ENCODE peak calls at places on chromosomes 13 and 19, in seven cellular contexts. G is adrenal gland, E is AG10803, K is breast epithelium, U is thoracic aorta, N is M059J, R is GM04503. O is an unnamed sample.
A peak's percentile ranks its signal among the peaks of the same experiment; 100 is the strongest.

GRCh38 chr13:79648191-79648590 is 167.2 kb downstream of the NDFIP2 start:
- DNase-seq in G (no peak), U (no peak), N (no peak), K (no peak), R (no peak), E (no peak), O (no peak)

GRCh38 chr19:33502991-33503790 is 18.4 kb downstream of the PEPD start:
- DNase-seq in E (no peak), U (no peak), G (no peak), K (no peak), N (no peak), R (no peak), O (peak; percentile 10)

GRCh38 chr13:108156749-108157148 is 58.6 kb downstream of the LIG4 start:
- DNase-seq in U (no peak), N (no peak), G (no peak), K (no peak), R (no peak), E (no peak), O (no peak)

GRCh38 chr13:46735425-46735824 is 61.5 kb downstream of the ESD start:
- DNase-seq in R (no peak), E (no peak), G (no peak), K (no peak), N (no peak), U (no peak), O (no peak)

GRCh38 chr13:48873598-48873997 is 102.1 kb upstream of the FNDC3A start:
- DNase-seq in U (no peak), K (no peak), R (no peak), N (peak; percentile 78), G (no peak), E (no peak), O (no peak)

GRCh38 chr19:33500586-33500985 is 21.0 kb downstream of the PEPD start:
- DNase-seq in U (no peak), G (no peak), R (no peak), K (no peak), E (no peak), N (no peak), O (no peak)

GRCh38 chr19:46372901-46373572 is 26.1 kb downstream of the PPP5C start:
- DNase-seq in U (no peak), E (peak; percentile 55), K (peak; percentile 52), N (peak; percentile 61), R (no peak), G (peak; percentile 40), O (no peak)

GRCh38 chr19:1213391-1214286 is 8.1 kb downstream of the STK11 start:
- DNase-seq in N (peak; percentile 88), U (no peak), E (peak; percentile 61), G (peak; percentile 77), R (peak; percentile 85), K (no peak), O (peak; percentile 27)

GRCh38 chr13:28037399-28037798 is 48.9 kb upstream of the URAD start:
- DNase-seq in E (peak; percentile 17), R (no peak), U (no peak), N (peak; percentile 62), G (no peak), K (no peak), O (no peak)

GRCh38 chr13:45448965-45449559 is 15.7 kb upstream of the COG3 start:
- DNase-seq in U (no peak), N (no peak), K (no peak), E (no peak), G (no peak), R (no peak), O (no peak)

GRCh38 chr19:19157808-19158207 is 12.3 kb downstream of the MEF2B start:
- DNase-seq in N (no peak), E (no peak), R (no peak), K (no peak), U (no peak), G (no peak), O (no peak)

GRCh38 chr19:45505151-45505995 is 1.9 kb upstream of the VASP start:
- DNase-seq in E (no peak), U (no peak), R (no peak), G (no peak), K (no peak), N (peak; percentile 55), O (no peak)

GRCh38 chr19:48295458-48295857 is 25.6 kb downstream of the ZNF114 start:
- DNase-seq in E (no peak), G (no peak), R (no peak), K (no peak), U (no peak), N (no peak), O (no peak)

GRCh38 chr19:768424-768823 is 17.5 kb downstream of the MISP start:
- DNase-seq in E (peak; percentile 92), U (no peak), R (peak; percentile 86), G (no peak), N (peak; percentile 78), K (no peak), O (no peak)

GRCh38 chr13:94312511-94313191 is 166.8 kb downstream of the DCT start:
- DNase-seq in E (no peak), K (no peak), N (no peak), U (no peak), R (no peak), G (no peak), O (no peak)

GRCh38 chr13:41411536-41411935 is 45.8 kb upstream of the RGCC start:
- DNase-seq in G (peak; percentile 32), N (peak; percentile 48), K (no peak), R (peak; percentile 11), U (no peak), E (peak; percentile 78), O (no peak)

GRCh38 chr13:91238036-91238435 is 109.5 kb upstream of the MIR17HG start:
- DNase-seq in N (no peak), U (no peak), K (no peak), R (no peak), G (no peak), E (no peak), O (no peak)

GRCh38 chr13:110616103-110617101 is 1.1 kb downstream of the NAXD start:
- DNase-seq in E (peak; percentile 62), G (peak; percentile 64), R (peak; percentile 25), N (peak; percentile 68), U (peak; percentile 30), K (peak; percentile 78), O (no peak)

GRCh38 chr13:94706854-94707399 is 5.4 kb downstream of the SOX21 start:
- DNase-seq in E (no peak), K (no peak), N (no peak), G (no peak), R (no peak), U (no peak), O (no peak)

GRCh38 chr13:98503175-98504028 is 73.5 kb downstream of the STK24 start:
- DNase-seq in G (no peak), E (no peak), R (no peak), U (no peak), N (no peak), K (no peak), O (no peak)

GRCh38 chr19:38697197-38697596 is 47.1 kb downstream of the CAPN12 start:
- DNase-seq in K (no peak), G (no peak), U (no peak), R (no peak), N (no peak), E (no peak), O (no peak)

GRCh38 chr19:1243768-1244692 is 2.5 kb downstream of the ATP5F1D start:
- DNase-seq in K (peak; percentile 91), R (no peak), N (peak; percentile 75), G (peak; percentile 93), U (no peak), E (peak; percentile 82), O (peak; percentile 90)

GRCh38 chr13:49711218-49711863 is 20.1 kb upstream of the EBPL start:
- DNase-seq in K (no peak), E (peak; percentile 37), G (no peak), R (peak; percentile 5), N (peak; percentile 76), U (no peak), O (no peak)

GRCh38 chr13:50387124-50387581 is 371.9 kb downstream of the KCNRG start:
- DNase-seq in U (no peak), G (no peak), R (no peak), K (no peak), E (peak; percentile 40), N (peak; percentile 85), O (peak; percentile 30)

GRCh38 chr13:95226051-95226450 is 75.2 kb downstream of the ABCC4 start:
- DNase-seq in R (no peak), E (no peak), G (no peak), K (no peak), N (no peak), U (no peak), O (no peak)

GRCh38 chr13:34900288-34900739 is 41.8 kb upstream of the NBEA start:
- DNase-seq in K (no peak), N (no peak), E (no peak), G (no peak), R (no peak), U (no peak), O (no peak)

GRCh38 chr19:34851277-34851804 is 75.4 kb upstream of the ZNF30 start:
- DNase-seq in G (no peak), K (no peak), U (no peak), R (no peak), N (no peak), E (no peak), O (no peak)

GRCh38 chr13:30810261-30810701 is 74.9 kb downstream of the ALOX5AP start:
- DNase-seq in K (no peak), N (peak; percentile 57), E (no peak), U (no peak), R (no peak), G (no peak), O (no peak)

GRCh38 chr13:109998808-109999528 is 212.6 kb upstream of the IRS2 start:
- DNase-seq in R (no peak), E (peak; percentile 68), N (peak; percentile 98), K (no peak), G (no peak), U (no peak), O (no peak)

GRCh38 chr19:928471-929259 is 2.8 kb downstream of the ARID3A start:
- DNase-seq in G (no peak), E (peak; percentile 31), U (no peak), N (no peak), K (no peak), R (no peak), O (no peak)

GRCh38 chr13:79812070-79812850 is 331.3 kb downstream of the NDFIP2 start:
- DNase-seq in E (no peak), R (no peak), N (no peak), U (no peak), K (no peak), G (no peak), O (no peak)

GRCh38 chr13:84192125-84192524 is 309.9 kb upstream of the SLITRK1 start:
- DNase-seq in U (no peak), E (peak; percentile 87), N (peak; percentile 82), K (no peak), G (no peak), R (no peak), O (no peak)

GRCh38 chr19:45154064-45154827 is 6.5 kb downstream of the NKPD1 start:
- DNase-seq in G (peak; percentile 89), E (peak; percentile 50), U (no peak), K (no peak), R (no peak), N (peak; percentile 94), O (no peak)

GRCh38 chr13:109336730-109337129 is 449.7 kb downstream of the IRS2 start:
- DNase-seq in N (peak; percentile 85), K (no peak), R (peak; percentile 73), U (no peak), G (no peak), E (peak; percentile 88), O (no peak)

O was measured in glutamatergic neuron.